ENCODE peak calls at places on chromosomes 4 and X, in seven cellular contexts. Z is ovary, H is uterus, L is heart left ventricle, N is K562, P is esophagus squamous epithelium, B is adrenal gland. I is an unnamed sample.

GRCh38 chrX:65745992-65746391 is 78.5 kb downstream of the MSN start:
- DNase-seq in Z (no peak), H (no peak), L (no peak), N (peak; percentile 56), P (no peak), B (no peak), I (no peak)

GRCh38 chrX:77749695-77750094 is 36.3 kb downstream of the ATRX start:
- DNase-seq in Z (no peak), H (no peak), L (no peak), N (no peak), P (no peak), B (no peak), I (no peak)

GRCh38 chr4:43765514-43765913 is 683.1 kb downstream of the KCTD8 start:
- DNase-seq in Z (no peak), H (no peak), L (no peak), N (no peak), P (no peak), B (no peak), I (no peak)

GRCh38 chr4:75717332-75717873 is 7.0 kb upstream of the USO1 start:
- DNase-seq in Z (no peak), H (no peak), L (no peak), N (no peak), P (no peak), B (no peak), I (no peak)

GRCh38 chr4:26069218-26069617 is 155.2 kb downstream of the SMIM20 start:
- DNase-seq in Z (no peak), H (no peak), L (no peak), N (peak; percentile 23), P (no peak), B (no peak), I (no peak)

GRCh38 chr4:2388430-2389182 is 29.8 kb downstream of the ZFYVE28 start:
- DNase-seq in Z (no peak), H (no peak), L (no peak), N (no peak), P (no peak), B (no peak), I (no peak)

GRCh38 chr4:4642201-4643025 is 100.6 kb upstream of the STX18 start:
- DNase-seq in Z (no peak), H (no peak), L (no peak), N (no peak), P (no peak), B (no peak), I (no peak)

GRCh38 chrX:16516473-16516872 is 133.5 kb upstream of the S100G start:
- DNase-seq in Z (no peak), H (no peak), L (no peak), N (no peak), P (no peak), B (no peak), I (no peak)

GRCh38 chr4:153616005-153616555 is 68.0 kb upstream of the TLR2 start:
- DNase-seq in Z (no peak), H (no peak), L (no peak), N (no peak), P (no peak), B (no peak), I (no peak)

GRCh38 chr4:141473952-141474351 is 162.4 kb upstream of the IL15 start:
- DNase-seq in Z (no peak), H (no peak), L (no peak), N (no peak), P (no peak), B (no peak), I (no peak)

GRCh38 chrX:115902995-115903394 is 267.5 kb upstream of the AGTR2 start:
- DNase-seq in Z (no peak), H (no peak), L (no peak), N (no peak), P (no peak), B (no peak), I (no peak)

GRCh38 chrX:13742397-13743176 is 8.0 kb downstream of the OFD1 start:
- DNase-seq in Z (no peak), H (no peak), L (no peak), N (no peak), P (no peak), B (no peak), I (peak; percentile 20)

GRCh38 chrX:2401201-2401589 is 99.6 kb downstream of the DHRSX start:
- DNase-seq in Z (no peak), H (no peak), L (no peak), N (no peak), P (no peak), B (no peak), I (no peak)

GRCh38 chr4:1767770-1768366 is 25.2 kb upstream of the FGFR3 start:
- DNase-seq in Z (no peak), H (no peak), L (no peak), N (peak; percentile 76), P (no peak), B (no peak), I (peak; percentile 60)

GRCh38 chrX:19121898-19122640 is at the start of gene ADGRG2:
- DNase-seq in Z (peak; percentile 19), H (no peak), L (peak; percentile 26), N (no peak), P (no peak), B (no peak), I (peak; percentile 30)

GRCh38 chrX:101986571-101986970 is 54.7 kb upstream of the ZMAT1 start:
- DNase-seq in Z (no peak), H (no peak), L (no peak), N (no peak), P (no peak), B (no peak), I (no peak)

GRCh38 chr4:48445704-48446103 is 37.4 kb upstream of the SLC10A4 start:
- DNase-seq in Z (no peak), H (no peak), L (no peak), N (no peak), P (no peak), B (no peak), I (no peak)

GRCh38 chr4:70902577-70903281 is 560 bp downstream of the MOB1B start:
- DNase-seq in Z (no peak), H (no peak), L (no peak), N (no peak), P (no peak), B (no peak), I (no peak)

GRCh38 chr4:3045500-3045850 is 28.9 kb downstream of the HTT-AS start:
- DNase-seq in Z (no peak), H (no peak), L (peak; percentile 46), N (peak; percentile 49), P (peak; percentile 31), B (peak; percentile 51), I (peak; percentile 50)

GRCh38 chrX:81390244-81390643 is 188.3 kb downstream of the SH3BGRL start:
- DNase-seq in Z (no peak), H (no peak), L (no peak), N (no peak), P (no peak), B (no peak), I (no peak)

GRCh38 chrX:38798956-38799355 is 2.3 kb upstream of the MID1IP1 start:
- DNase-seq in Z (no peak), H (no peak), L (no peak), N (no peak), P (no peak), B (no peak), I (no peak)

GRCh38 chrX:5780821-5781220 is 447.8 kb downstream of the NLGN4X start:
- DNase-seq in Z (no peak), H (no peak), L (no peak), N (no peak), P (no peak), B (no peak), I (no peak)

GRCh38 chr4:81594495-81595169 is 122.9 kb upstream of the RASGEF1B start:
- DNase-seq in Z (no peak), H (no peak), L (no peak), N (no peak), P (no peak), B (no peak), I (no peak)

GRCh38 chr4:77432702-77433101 is 172.9 kb upstream of the CXCL13 start:
- DNase-seq in Z (no peak), H (no peak), L (no peak), N (peak; percentile 2), P (no peak), B (no peak), I (no peak)

GRCh38 chrX:152601848-152602616 is 35.7 kb upstream of the GABRQ start:
- DNase-seq in Z (no peak), H (no peak), L (no peak), N (peak; percentile 50), P (no peak), B (no peak), I (no peak)

GRCh38 chr4:13980317-13980716 is 352.8 kb upstream of the BOD1L1 start:
- DNase-seq in Z (no peak), H (no peak), L (no peak), N (no peak), P (no peak), B (no peak), I (no peak)

GRCh38 chr4:123170843-123171242 is 225.8 kb upstream of the SPRY1 start:
- DNase-seq in Z (no peak), H (no peak), L (no peak), N (no peak), P (no peak), B (no peak), I (no peak)

GRCh38 chr4:8856835-8857590 is 14.6 kb downstream of the HMX1 start:
- DNase-seq in Z (no peak), H (no peak), L (no peak), N (no peak), P (no peak), B (no peak), I (no peak)
- H3K27me3 ChIP-seq in Z (no peaks in the 10 kb centered on the region), H (peaks cover 55% of the 10 kb centered on the region), L (peaks cover 91% of the 10 kb centered on the region), N (peaks cover 50% of the 10 kb centered on the region), P (peaks cover 41% of the 10 kb centered on the region), B (peaks cover 81% of the 10 kb centered on the region), I (no peaks in the 10 kb centered on the region)

DNA sequence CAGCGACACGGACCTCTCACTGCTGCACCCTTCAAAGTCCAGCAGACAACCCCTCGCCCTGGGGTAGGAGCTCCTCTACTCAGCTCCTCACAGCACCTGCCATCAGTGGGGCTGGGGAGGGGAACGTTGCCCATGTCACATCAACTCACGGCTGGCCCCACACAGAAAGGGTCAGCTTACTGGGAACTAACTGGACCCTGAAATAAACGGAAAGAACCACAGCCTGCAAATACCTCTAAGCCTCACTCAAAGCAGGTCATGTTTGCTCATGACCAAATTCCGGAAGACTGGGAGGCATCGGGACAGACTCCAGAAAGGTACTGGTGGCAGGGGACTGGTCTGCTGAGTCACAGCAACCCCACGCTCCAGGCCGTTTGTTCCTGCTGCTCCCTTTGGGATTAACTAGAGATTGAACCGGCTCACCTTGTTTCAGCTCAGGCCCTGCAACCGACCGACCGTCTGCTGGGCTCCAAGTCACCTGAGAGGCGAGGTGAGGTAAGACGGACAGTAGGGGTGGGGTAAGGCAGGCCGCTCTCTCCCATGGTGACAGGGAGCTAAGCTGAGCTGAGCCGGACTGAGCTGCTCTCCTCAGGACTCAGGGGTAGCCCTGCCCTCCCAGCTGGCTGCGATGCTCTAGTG is 5.6 kb downstream of the G6PD start:
- DNase-seq in Z (no peak), H (no peak), L (no peak), N (no peak), P (no peak), B (peak; percentile 64), I (peak; percentile 60)
- TF ChIP-seq POLR2A in Z (no peak), H (no peak), L (no peak), N (no peak), P (no peak), B (peak; percentile 29), I (no peak)

GRCh38 chr4:156475322-156475721 is 496.3 kb downstream of the PDGFC start:
- DNase-seq in Z (no peak), H (no peak), L (no peak), N (no peak), P (no peak), B (no peak), I (peak; percentile 8)
- TF ChIP-seq CTCF in Z (no peak), H (peak; percentile 34), L (peak; percentile 70), N (no peak), P (peak; percentile 24), B (peak; percentile 50), I (peak; percentile 69)

GRCh38 chrX:43224496-43224895 is 431.6 kb upstream of the MAOA start:
- DNase-seq in Z (no peak), H (no peak), L (no peak), N (no peak), P (no peak), B (no peak), I (no peak)
- H3K27me3 ChIP-seq in Z (no peaks in the 10 kb centered on the region), H (no peaks in the 10 kb centered on the region), L (no peaks in the 10 kb centered on the region), N (no peaks in the 10 kb centered on the region), P (no peaks in the 10 kb centered on the region), B (peaks cover 12% of the 10 kb centered on the region), I (no peaks in the 10 kb centered on the region)

I was measured in body of pancreas.